ENCODE peak calls at places on chromosomes 2 and 18, in four cellular contexts. Z is fibroblast of lung, N is hepatocyte, M is PC-3. G is an unnamed sample. For H3K4me1 and H3K79me2, the result is how much of the 10 kb centered on the place peaks cover.

GRCh38 chr18:70290482-70291294 is 1.8 kb downstream of the SOCS6 start:
- DNase-seq in M (no peak), Z (no peak), N (no peak), G (no peak)

GRCh38 chr2:238855299-238855698 is 7.4 kb downstream of the TWIST2 start:
- DNase-seq in M (no peak), N (no peak), Z (no peak), G (no peak)

GRCh38 chr2:21258082-21258481 is 134.3 kb downstream of the TDRD15 start:
- DNase-seq in Z (no peak), M (no peak), N (no peak), G (no peak)

GRCh38 chr2:212974692-212975091 is 176.7 kb downstream of the IKZF2 start:
- DNase-seq in M (peak), N (peak), Z (peak), G (no peak)

GRCh38 chr2:142863485-142863921 is 14.0 kb upstream of the KYNU start:
- DNase-seq in M (peak), Z (peak), N (peak), G (no peak)

GRCh38 chr2:85438291-85439110 is 20.0 kb downstream of the SH2D6 start:
- DNase-seq in Z (no peak), M (no peak), N (no peak), G (no peak)

GRCh38 chr18:79917351-79918088 is 33.9 kb downstream of the SLC66A2 start:
- DNase-seq in M (no peak), N (no peak), Z (no peak), G (no peak)

GRCh38 chr2:237072067-237072931 is 13.4 kb upstream of the COPS8 start:
- DNase-seq in Z (peak), M (peak), N (peak), G (peak)

GRCh38 chr2:55490554-55490953 is 29.0 kb upstream of the CFAP36 start:
- DNase-seq in M (peak), N (peak), Z (peak), G (no peak)

GRCh38 chr2:158544998-158545397 is 88.2 kb downstream of the PKP4 start:
- DNase-seq in N (no peak), M (no peak), Z (no peak), G (no peak)

GRCh38 chr2:54482725-54483124 is 26.6 kb downstream of the SPTBN1 start:
- DNase-seq in N (no peak), M (peak), Z (peak), G (no peak)

GRCh38 chr2:80126596-80127189 is 177.9 kb downstream of the LRRTM1 start:
- DNase-seq in M (no peak), N (no peak), Z (peak), G (no peak)

GRCh38 chr18:50195689-50196088 is 742 bp upstream of the MYO5B start:
- DNase-seq in N (no peak), M (no peak), Z (no peak), G (no peak)

GRCh38 chr18:73315381-73315780 is 447.6 kb upstream of the NETO1 start:
- DNase-seq in Z (no peak), M (no peak), N (no peak), G (no peak)

GRCh38 chr2:205701509-205701908 is 19.2 kb downstream of the NRP2 start:
- DNase-seq in N (no peak), M (peak), Z (no peak), G (no peak)

GRCh38 chr2:205702576-205702975 is 20.3 kb downstream of the NRP2 start:
- DNase-seq in Z (no peak), N (no peak), M (peak), G (no peak)

GRCh38 chr2:205698556-205699282 is 16.4 kb downstream of the NRP2 start:
- DNase-seq in N (no peak), Z (no peak), M (no peak), G (no peak)

GRCh38 chr2:205699554-205700289 is 17.4 kb downstream of the NRP2 start:
- DNase-seq in Z (no peak), N (no peak), M (no peak), G (no peak)

DNA sequence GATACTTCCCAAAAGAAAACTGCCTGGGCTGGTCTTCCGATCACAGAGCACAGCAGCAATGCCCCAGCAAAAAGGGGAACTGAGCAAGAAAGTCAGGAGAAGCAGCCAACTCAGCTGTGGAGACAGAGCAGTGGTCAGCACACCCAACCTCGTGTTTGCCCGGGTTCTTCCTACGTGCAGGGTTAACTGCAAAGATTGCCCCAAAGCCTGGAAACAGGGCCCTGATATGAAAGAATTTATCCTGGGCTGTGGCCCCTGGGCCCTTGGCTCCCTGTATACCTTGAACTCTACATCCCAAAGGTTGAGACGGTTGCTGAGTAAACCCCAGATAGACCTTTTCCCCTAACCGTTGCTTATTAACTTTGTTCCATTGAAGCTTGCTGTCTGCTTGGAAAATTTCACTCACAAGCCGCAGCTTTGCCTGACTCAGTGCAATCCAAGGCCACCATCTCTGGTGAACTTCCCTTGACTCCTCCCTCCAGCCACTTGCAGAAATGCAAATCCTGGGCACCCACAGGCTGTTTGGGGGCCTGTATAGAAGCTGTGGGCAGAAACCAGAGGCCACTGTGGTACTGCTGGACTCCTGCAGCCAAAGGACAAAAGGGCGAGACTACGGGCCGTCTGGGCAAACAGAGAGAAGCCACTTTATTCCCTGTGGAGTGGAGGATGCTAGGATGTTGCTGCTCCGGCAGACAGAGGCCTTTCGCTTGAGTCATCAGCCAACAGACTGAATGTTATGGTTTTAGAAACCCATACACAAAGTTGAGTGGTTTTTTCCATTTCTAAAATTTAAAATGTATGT is 18.2 kb downstream of the NRP2 start:
- DNase-seq in M (peak), Z (peak), N (peak), G (peak)
- H3K4me1 ChIP-seq in M (under half), Z (under half), N (under half), G (under half)

GRCh38 chr2:64750001-64750816 is 96.5 kb upstream of the SERTAD2 start:
- DNase-seq in M (peak), Z (peak), N (peak), G (peak)
- TF ChIP-seq CTCF in M (peak), Z (peak), N (peak), G (peak)

DNA sequence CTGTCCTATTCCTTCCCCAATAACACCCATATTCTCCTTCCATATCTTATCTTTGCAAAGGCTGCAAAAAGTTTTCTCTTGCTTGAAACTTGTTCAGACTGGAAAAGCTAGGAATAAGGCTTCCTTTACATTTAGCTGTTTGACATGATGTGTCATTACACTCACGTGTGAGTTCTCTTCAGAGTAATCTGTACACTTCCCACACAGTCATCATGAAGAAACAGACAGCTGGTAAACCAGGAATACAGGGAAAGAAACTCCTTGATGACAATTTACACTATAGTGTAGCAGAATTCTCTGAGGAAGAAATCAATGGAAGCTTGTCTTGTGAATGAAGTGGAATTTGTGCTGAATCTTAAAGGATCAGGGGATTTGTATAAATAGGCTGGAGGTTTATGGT is 628.6 kb upstream of the CDH2 start:
- DNase-seq in N (no peak), M (no peak), Z (no peak), G (no peak)
- H3K79me2 ChIP-seq in N (under half), M (under half), Z (under half), G (under half)

GRCh38 chr2:8414946-8415869 is 266.6 kb upstream of the ID2 start:
- DNase-seq in N (no peak), Z (no peak), M (no peak), G (no peak)

GRCh38 chr2:8413589-8414135 is 268.2 kb upstream of the ID2 start:
- DNase-seq in Z (no peak), M (no peak), N (peak), G (no peak)

GRCh38 chr2:8409461-8410260 is 272.2 kb upstream of the ID2 start:
- DNase-seq in N (no peak), Z (peak), M (peak), G (no peak)

GRCh38 chr2:8412082-8412481 is 269.8 kb upstream of the ID2 start:
- DNase-seq in N (peak), M (peak), Z (peak), G (no peak)

DNA sequence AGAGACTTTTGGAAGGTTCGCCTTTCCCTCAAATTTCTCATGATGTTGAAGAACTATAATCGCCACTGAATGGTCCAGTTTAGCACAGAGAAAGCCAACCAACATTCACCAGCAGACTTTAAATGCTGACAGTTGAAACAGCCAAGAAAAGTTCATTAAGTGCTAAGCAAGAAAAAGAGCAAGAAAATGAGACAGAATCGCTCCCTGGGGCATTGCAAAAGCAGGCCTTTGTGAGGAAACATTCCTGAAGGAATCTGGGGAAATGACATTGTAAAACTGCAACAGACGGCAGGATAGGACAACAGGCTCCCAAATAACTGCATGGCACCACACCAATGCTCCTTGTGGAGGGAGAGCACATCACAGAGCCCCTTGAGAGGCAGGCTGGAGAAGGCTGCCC is 269.3 kb upstream of the ID2 start:
- DNase-seq in Z (peak), M (no peak), N (peak), G (no peak)
- H3K4me1 ChIP-seq in Z (under half), M (under half), N (under half), G (under half)

GRCh38 chr2:192749606-192750200 is 555.0 kb upstream of the TMEFF2 start:
- DNase-seq in M (peak), N (peak), Z (no peak), G (no peak)
- TF ChIP-seq CTCF in M (peak), N (peak), Z (no peak), G (peak)